ENCODE peak calls at places on chromosome 22, in nine cellular contexts. M, G, Z, A, Q, V, T, E and I are unnamed samples.

GRCh38 chr22:49753276-49753884 is 74.3 kb downstream of the BRD1 start:
- DNase-seq in M (no peak), G (no peak), Z (no peak), A (no peak), Q (no peak), V (no peak), T (no peak), E (no peak), I (no peak)

GRCh38 chr22:42326301-42326700 is 55.8 kb upstream of the TCF20 start:
- DNase-seq in M (no peak), G (no peak), Z (no peak), A (no peak), Q (no peak), V (no peak), T (no peak), E (no peak), I (no peak)

GRCh38 chr22:29337631-29338284 is 22.3 kb upstream of the RASL10A start:
- DNase-seq in M (no peak), G (no peak), Z (no peak), A (no peak), Q (no peak), V (no peak), T (no peak), E (no peak), I (no peak)

GRCh38 chr22:39462443-39463147 is 5.8 kb downstream of the MGAT3 start:
- DNase-seq in M (no peak), G (no peak), Z (no peak), A (peak; percentile 61), Q (no peak), V (no peak), T (no peak), E (peak; percentile 71), I (no peak)

GRCh38 chr22:49727191-49727880 is 100.3 kb downstream of the BRD1 start:
- DNase-seq in M (no peak), G (no peak), Z (no peak), A (no peak), Q (no peak), V (no peak), T (no peak), E (no peak), I (no peak)

GRCh38 chr22:24969588-24970301 is 17.2 kb downstream of the KIAA1671 start:
- DNase-seq in M (peak; percentile 39), G (no peak), Z (no peak), A (no peak), Q (no peak), V (no peak), T (no peak), E (no peak), I (no peak)

GRCh38 chr22:25113316-25113721 is 86.3 kb upstream of the CRYBB3 start:
- DNase-seq in M (no peak), G (no peak), Z (no peak), A (no peak), Q (no peak), V (peak; percentile 64), T (no peak), E (no peak), I (peak; percentile 59)

GRCh38 chr22:27996529-27996925 is 77.5 kb upstream of the PITPNB start:
- DNase-seq in M (no peak), G (no peak), Z (no peak), A (no peak), Q (no peak), V (peak; percentile 8), T (no peak), E (no peak), I (no peak)

GRCh38 chr22:30868663-30869385 is 99.8 kb downstream of the MORC2 start:
- DNase-seq in M (peak; percentile 37), G (no peak), Z (no peak), A (no peak), Q (no peak), V (peak; percentile 24), T (peak; percentile 48), E (no peak), I (peak; percentile 12)

GRCh38 chr22:22061085-22062077 is 78.8 kb upstream of the TOP3B start:
- DNase-seq in M (peak; percentile 17), G (peak; percentile 73), Z (no peak), A (no peak), Q (no peak), V (no peak), T (peak; percentile 62), E (peak; percentile 71), I (no peak)

GRCh38 chr22:41535244-41535643 is 9.0 kb downstream of the POLR3H start:
- DNase-seq in M (no peak), G (no peak), Z (no peak), A (no peak), Q (no peak), V (no peak), T (no peak), E (peak; percentile 46), I (no peak)

GRCh38 chr22:38221908-38222796 is 20.4 kb downstream of the MAFF start:
- DNase-seq in M (no peak), G (peak; percentile 17), Z (no peak), A (no peak), Q (no peak), V (no peak), T (no peak), E (no peak), I (no peak)
- TF ChIP-seq CTCF in M (no peak), G (peak; percentile 35), Z (no peak), A (no peak), Q (no peak), V (no peak), T (no peak), E (no peak), I (no peak)

GRCh38 chr22:44335066-44335839 is 22.5 kb upstream of the SHISAL1 start:
- DNase-seq in M (no peak), G (no peak), Z (no peak), A (no peak), Q (no peak), V (no peak), T (no peak), E (no peak), I (no peak)
- H3K4me3 ChIP-seq in M (no peak overlapping the region), G (no peak overlapping the region), Z (no peak overlapping the region), A (no peak overlapping the region), Q (no peak overlapping the region), V (no peak overlapping the region), T (no peak overlapping the region), E (no peak overlapping the region), I (no peak overlapping the region)

GRCh38 chr22:17788528-17789378 is 14.5 kb upstream of the BID start:
- DNase-seq in M (no peak), G (no peak), Z (no peak), A (no peak), Q (no peak), V (no peak), T (no peak), E (peak; percentile 43), I (no peak)
- TF ChIP-seq CTCF in M (peak; percentile 19), G (no peak), Z (no peak), A (no peak), Q (no peak), V (no peak), T (no peak), E (no peak), I (no peak)

GRCh38 chr22:26570126-26570525 is 19.8 kb downstream of the TPST2 start:
- DNase-seq in M (no peak), G (no peak), Z (no peak), A (no peak), Q (no peak), V (no peak), T (no peak), E (no peak), I (peak; percentile 19)

GRCh38 chr22:26565889-26566288 is 24.0 kb downstream of the TPST2 start:
- DNase-seq in M (no peak), G (no peak), Z (no peak), A (no peak), Q (no peak), V (no peak), T (no peak), E (no peak), I (no peak)

GRCh38 chr22:26566994-26567393 is 22.9 kb downstream of the TPST2 start:
- DNase-seq in M (no peak), G (no peak), Z (no peak), A (no peak), Q (no peak), V (no peak), T (no peak), E (no peak), I (no peak)

GRCh38 chr22:26567610-26568009 is 22.3 kb downstream of the TPST2 start:
- DNase-seq in M (no peak), G (no peak), Z (no peak), A (no peak), Q (no peak), V (no peak), T (no peak), E (no peak), I (no peak)

GRCh38 chr22:26568207-26568706 is 21.7 kb downstream of the TPST2 start:
- DNase-seq in M (no peak), G (no peak), Z (no peak), A (no peak), Q (no peak), V (no peak), T (no peak), E (peak; percentile 75), I (no peak)
- H3K4me3 ChIP-seq in M (no peak overlapping the region), G (no peak overlapping the region), Z (no peak overlapping the region), A (no peak overlapping the region), Q (no peak overlapping the region), V (no peak overlapping the region), T (no peak overlapping the region), E (no peak overlapping the region), I (no peak overlapping the region)

GRCh38 chr22:20258584-20259335 is 9.4 kb downstream of the RTN4R start:
- DNase-seq in M (no peak), G (peak; percentile 35), Z (no peak), A (peak; percentile 31), Q (no peak), V (no peak), T (no peak), E (no peak), I (no peak)
- TF ChIP-seq CTCF in M (peak; percentile 62), G (peak; percentile 80), Z (peak; percentile 20), A (peak; percentile 56), Q (no peak), V (no peak), T (peak; percentile 32), E (peak; percentile 30), I (peak; percentile 10)

GRCh38 chr22:23205330-23205729 is 25.0 kb downstream of the BCR start:
- DNase-seq in M (no peak), G (no peak), Z (no peak), A (no peak), Q (no peak), V (no peak), T (no peak), E (no peak), I (no peak)
- H3K4me3 ChIP-seq in M (no peak overlapping the region), G (no peak overlapping the region), Z (no peak overlapping the region), A (no peak overlapping the region), Q (no peak overlapping the region), V (no peak overlapping the region), T (no peak overlapping the region), E (no peak overlapping the region), I (no peak overlapping the region)

DNA sequence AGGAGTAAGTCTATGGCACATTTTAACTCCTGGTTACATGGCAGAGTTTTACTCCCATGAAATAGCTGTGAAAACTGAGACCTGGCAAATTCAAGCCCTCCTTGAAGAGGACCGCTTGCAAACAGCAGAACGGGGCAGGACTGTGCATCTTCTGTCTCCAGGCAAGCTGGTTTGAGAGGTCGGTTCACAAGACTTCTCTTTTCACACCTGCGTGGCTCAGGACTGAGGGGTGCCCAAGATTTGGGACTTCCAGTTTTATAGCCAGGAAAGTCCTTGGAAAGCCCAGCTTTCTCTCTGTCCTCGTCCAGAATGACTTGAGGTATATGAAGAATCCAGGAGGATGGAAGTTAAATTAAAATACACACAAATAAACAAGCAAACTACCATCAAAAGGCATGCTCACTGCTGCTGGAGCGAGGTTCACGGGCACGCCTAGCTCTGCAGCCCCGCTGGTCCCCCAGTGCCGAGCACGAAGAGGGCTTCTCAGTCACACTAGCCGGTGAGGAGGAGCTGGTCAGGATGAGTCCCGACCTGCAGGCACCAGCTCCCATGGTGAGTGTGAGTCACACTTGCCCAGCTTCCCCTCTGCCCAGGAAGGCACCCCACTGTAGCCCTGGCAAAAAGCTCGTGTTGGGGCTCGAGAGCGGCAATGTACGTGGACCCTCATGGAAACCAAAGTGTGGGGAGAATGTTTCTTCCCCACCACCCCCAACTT is 1382.4 kb downstream of the BRD1 start:
- DNase-seq in M (no peak), G (peak; percentile 38), Z (no peak), A (no peak), Q (no peak), V (peak; percentile 5), T (no peak), E (no peak), I (no peak)
- TF ChIP-seq CTCF in M (no peak), G (no peak), Z (no peak), A (no peak), Q (no peak), V (no peak), T (no peak), E (no peak), I (no peak)